ENCODE peak calls at places on chromosomes 11 and 22, in ten cellular contexts. One of them, this sample, is unnamed.

GRCh38 chr22:26656896-26657851 is at the start of gene MIAT:
- DNase-seq in spleen: peak
- DNase-seq in PC-3: no peak
- DNase-seq in PC-9: no peak
- DNase-seq in neural crest cell: peak
- DNase-seq in AG04450: no peak
- DNase-seq in adrenal gland: no peak
- DNase-seq in mucosa of descending colon: peak
- DNase-seq in lung: no peak
- DNase-seq in HFFc6: no peak
- DNase-seq in this sample: peak

GRCh38 chr22:19052941-19053551 is 69.2 kb downstream of the DGCR2 start:
- DNase-seq in adrenal gland: peak
- DNase-seq in PC-3: no peak
- DNase-seq in HFFc6: no peak
- DNase-seq in mucosa of descending colon: no peak
- DNase-seq in PC-9: no peak
- DNase-seq in AG04450: no peak
- DNase-seq in lung: no peak
- DNase-seq in spleen: peak
- DNase-seq in neural crest cell: no peak
- DNase-seq in this sample: peak

GRCh38 chr22:21726650-21727049 is 8.9 kb downstream of the YPEL1 start:
- DNase-seq in adrenal gland: no peak
- DNase-seq in spleen: no peak
- DNase-seq in lung: no peak
- DNase-seq in neural crest cell: peak
- DNase-seq in mucosa of descending colon: no peak
- DNase-seq in HFFc6: no peak
- DNase-seq in AG04450: no peak
- DNase-seq in PC-3: peak
- DNase-seq in PC-9: no peak
- DNase-seq in this sample: no peak

GRCh38 chr11:66101055-66101454 is 31.0 kb downstream of the PACS1 start:
- DNase-seq in spleen: no peak
- DNase-seq in adrenal gland: no peak
- DNase-seq in AG04450: no peak
- DNase-seq in mucosa of descending colon: no peak
- DNase-seq in lung: no peak
- DNase-seq in neural crest cell: no peak
- DNase-seq in PC-9: no peak
- DNase-seq in PC-3: no peak
- DNase-seq in HFFc6: no peak
- DNase-seq in this sample: no peak

GRCh38 chr22:25627271-25627848 is 62.9 kb downstream of the GRK3 start:
- DNase-seq in HFFc6: no peak
- DNase-seq in spleen: no peak
- DNase-seq in mucosa of descending colon: no peak
- DNase-seq in AG04450: no peak
- DNase-seq in neural crest cell: no peak
- DNase-seq in lung: no peak
- DNase-seq in adrenal gland: no peak
- DNase-seq in PC-9: no peak
- DNase-seq in PC-3: no peak
- DNase-seq in this sample: no peak

GRCh38 chr11:63549411-63549810 is 12.8 kb downstream of the PLAAT4 start:
- DNase-seq in adrenal gland: no peak
- DNase-seq in mucosa of descending colon: no peak
- DNase-seq in neural crest cell: no peak
- DNase-seq in PC-9: no peak
- DNase-seq in PC-3: no peak
- DNase-seq in HFFc6: no peak
- DNase-seq in AG04450: no peak
- DNase-seq in lung: no peak
- DNase-seq in spleen: no peak
- DNase-seq in this sample: no peak

GRCh38 chr22:30277547-30278344 is 11.1 kb upstream of the OSM start:
- DNase-seq in adrenal gland: peak
- DNase-seq in lung: no peak
- DNase-seq in PC-9: peak
- DNase-seq in spleen: no peak
- DNase-seq in mucosa of descending colon: peak
- DNase-seq in neural crest cell: no peak
- DNase-seq in PC-3: peak
- DNase-seq in HFFc6: peak
- DNase-seq in AG04450: no peak
- DNase-seq in this sample: no peak

GRCh38 chr11:20088368-20089260 is 71.7 kb downstream of the DBX1 start:
- DNase-seq in PC-9: no peak
- DNase-seq in spleen: no peak
- DNase-seq in AG04450: no peak
- DNase-seq in mucosa of descending colon: no peak
- DNase-seq in HFFc6: no peak
- DNase-seq in PC-3: no peak
- DNase-seq in lung: no peak
- DNase-seq in adrenal gland: no peak
- DNase-seq in neural crest cell: no peak
- DNase-seq in this sample: no peak

GRCh38 chr11:129950319-129951034 is 52.2 kb downstream of the PRDM10 start:
- DNase-seq in lung: peak
- DNase-seq in PC-9: no peak
- DNase-seq in neural crest cell: no peak
- DNase-seq in HFFc6: no peak
- DNase-seq in PC-3: no peak
- DNase-seq in mucosa of descending colon: peak
- DNase-seq in spleen: no peak
- DNase-seq in AG04450: peak
- DNase-seq in adrenal gland: peak
- DNase-seq in this sample: peak

GRCh38 chr11:63480039-63480438 is 10.9 kb downstream of the PLAAT5 start:
- DNase-seq in AG04450: no peak
- DNase-seq in spleen: no peak
- DNase-seq in HFFc6: no peak
- DNase-seq in mucosa of descending colon: no peak
- DNase-seq in PC-3: no peak
- DNase-seq in adrenal gland: no peak
- DNase-seq in neural crest cell: no peak
- DNase-seq in PC-9: no peak
- DNase-seq in lung: no peak
- DNase-seq in this sample: no peak

GRCh38 chr11:74347381-74347780 is 35.9 kb upstream of the P4HA3 start:
- DNase-seq in spleen: no peak
- DNase-seq in neural crest cell: no peak
- DNase-seq in lung: no peak
- DNase-seq in adrenal gland: no peak
- DNase-seq in PC-9: no peak
- DNase-seq in HFFc6: no peak
- DNase-seq in AG04450: no peak
- DNase-seq in mucosa of descending colon: no peak
- DNase-seq in PC-3: no peak
- DNase-seq in this sample: no peak

GRCh38 chr11:123584186-123584585 is 70.2 kb downstream of the SCN3B start:
- DNase-seq in lung: no peak
- DNase-seq in neural crest cell: no peak
- DNase-seq in HFFc6: no peak
- DNase-seq in PC-3: no peak
- DNase-seq in mucosa of descending colon: no peak
- DNase-seq in AG04450: no peak
- DNase-seq in PC-9: no peak
- DNase-seq in spleen: no peak
- DNase-seq in adrenal gland: no peak
- DNase-seq in this sample: no peak

GRCh38 chr11:135074397-135074998 is 662.5 kb upstream of the B3GAT1 start:
- DNase-seq in HFFc6: no peak
- DNase-seq in mucosa of descending colon: no peak
- DNase-seq in lung: no peak
- DNase-seq in neural crest cell: no peak
- DNase-seq in adrenal gland: no peak
- DNase-seq in PC-9: no peak
- DNase-seq in AG04450: no peak
- DNase-seq in PC-3: peak
- DNase-seq in spleen: no peak
- DNase-seq in this sample: no peak
- TF ChIP-seq CTCF in HFFc6: no peak
- TF ChIP-seq CTCF in mucosa of descending colon: no peak
- TF ChIP-seq CTCF in lung: no peak
- TF ChIP-seq CTCF in neural crest cell: peak
- TF ChIP-seq CTCF in adrenal gland: peak
- TF ChIP-seq CTCF in PC-9: no peak
- TF ChIP-seq CTCF in AG04450: peak
- TF ChIP-seq CTCF in PC-3: peak
- TF ChIP-seq CTCF in spleen: no peak
- TF ChIP-seq CTCF in this sample: no peak

GRCh38 chr11:96943970-96944369 is 554.2 kb downstream of the JRKL start:
- DNase-seq in neural crest cell: no peak
- DNase-seq in spleen: no peak
- DNase-seq in mucosa of descending colon: no peak
- DNase-seq in lung: no peak
- DNase-seq in PC-3: peak
- DNase-seq in AG04450: no peak
- DNase-seq in adrenal gland: no peak
- DNase-seq in PC-9: no peak
- DNase-seq in HFFc6: no peak
- DNase-seq in this sample: no peak
- TF ChIP-seq CTCF in neural crest cell: no peak
- TF ChIP-seq CTCF in spleen: no peak
- TF ChIP-seq CTCF in mucosa of descending colon: no peak
- TF ChIP-seq CTCF in lung: no peak
- TF ChIP-seq CTCF in PC-3: no peak
- TF ChIP-seq CTCF in AG04450: no peak
- TF ChIP-seq CTCF in adrenal gland: no peak
- TF ChIP-seq CTCF in PC-9: peak
- TF ChIP-seq CTCF in HFFc6: no peak
- TF ChIP-seq CTCF in this sample: no peak

GRCh38 chr22:41821449-41822030 is 11.4 kb upstream of the SREBF2 start:
- DNase-seq in AG04450: no peak
- DNase-seq in neural crest cell: no peak
- DNase-seq in PC-9: no peak
- DNase-seq in HFFc6: no peak
- DNase-seq in mucosa of descending colon: no peak
- DNase-seq in lung: no peak
- DNase-seq in adrenal gland: no peak
- DNase-seq in spleen: no peak
- DNase-seq in PC-3: no peak
- DNase-seq in this sample: no peak

GRCh38 chr22:41820447-41820846 is 12.5 kb upstream of the SREBF2 start:
- DNase-seq in PC-9: no peak
- DNase-seq in spleen: no peak
- DNase-seq in lung: no peak
- DNase-seq in HFFc6: no peak
- DNase-seq in mucosa of descending colon: no peak
- DNase-seq in adrenal gland: no peak
- DNase-seq in neural crest cell: no peak
- DNase-seq in PC-3: no peak
- DNase-seq in AG04450: no peak
- DNase-seq in this sample: no peak

GRCh38 chr22:41825376-41825775 is 7.5 kb upstream of the SREBF2 start:
- DNase-seq in lung: no peak
- DNase-seq in adrenal gland: peak
- DNase-seq in HFFc6: no peak
- DNase-seq in mucosa of descending colon: peak
- DNase-seq in PC-3: no peak
- DNase-seq in neural crest cell: no peak
- DNase-seq in AG04450: no peak
- DNase-seq in PC-9: no peak
- DNase-seq in spleen: no peak
- DNase-seq in this sample: no peak

GRCh38 chr22:41826001-41826400 is 6.9 kb upstream of the SREBF2 start:
- DNase-seq in neural crest cell: no peak
- DNase-seq in spleen: no peak
- DNase-seq in adrenal gland: no peak
- DNase-seq in mucosa of descending colon: no peak
- DNase-seq in lung: no peak
- DNase-seq in PC-9: no peak
- DNase-seq in PC-3: no peak
- DNase-seq in AG04450: no peak
- DNase-seq in HFFc6: no peak
- DNase-seq in this sample: no peak

DNA sequence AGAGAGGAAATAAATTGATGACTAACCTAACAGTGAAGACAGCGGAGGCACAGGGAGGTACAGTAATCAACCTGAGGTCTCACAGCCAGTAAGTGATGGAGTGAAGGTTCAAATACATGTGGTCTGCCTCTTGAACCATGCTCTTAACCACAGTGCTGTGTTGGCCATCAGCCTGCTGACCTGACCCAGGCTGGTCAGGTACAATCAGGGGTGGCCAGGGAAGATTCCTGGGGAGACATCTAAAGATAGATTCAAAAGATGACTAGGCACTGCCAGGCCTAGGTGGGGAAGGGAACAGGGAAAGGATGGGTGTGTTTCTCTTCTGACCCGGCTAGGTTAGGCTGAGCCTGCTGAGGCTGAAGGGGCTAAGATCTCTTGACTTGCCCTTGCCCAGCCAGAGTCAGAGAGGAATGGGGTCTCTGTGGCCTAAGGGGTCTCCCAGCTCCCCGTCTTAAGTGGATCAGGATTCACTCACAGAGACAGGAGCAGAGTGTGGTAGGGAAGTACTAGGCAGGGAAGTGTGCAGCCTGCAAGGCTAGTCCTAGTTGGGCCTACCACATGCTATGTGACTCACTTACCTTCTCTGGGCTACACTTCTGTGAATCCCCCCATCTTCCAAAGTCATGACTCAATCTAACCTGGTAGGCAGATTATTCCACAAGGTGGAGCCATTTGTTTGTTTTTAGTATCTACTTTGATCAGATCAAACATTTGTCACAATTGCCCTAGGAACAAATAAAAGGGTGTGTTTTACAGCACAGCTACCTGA is 10.4 kb upstream of the SREBF2 start:
- DNase-seq in neural crest cell: no peak
- DNase-seq in PC-3: peak
- DNase-seq in mucosa of descending colon: peak
- DNase-seq in PC-9: peak
- DNase-seq in spleen: no peak
- DNase-seq in AG04450: no peak
- DNase-seq in HFFc6: peak
- DNase-seq in lung: no peak
- DNase-seq in adrenal gland: no peak
- DNase-seq in this sample: no peak
- TF ChIP-seq CTCF in neural crest cell: peak
- TF ChIP-seq CTCF in PC-3: peak
- TF ChIP-seq CTCF in mucosa of descending colon: peak
- TF ChIP-seq CTCF in PC-9: peak
- TF ChIP-seq CTCF in spleen: peak
- TF ChIP-seq CTCF in AG04450: peak
- TF ChIP-seq CTCF in HFFc6: peak
- TF ChIP-seq CTCF in lung: peak
- TF ChIP-seq CTCF in adrenal gland: peak
- TF ChIP-seq CTCF in this sample: peak

DNA sequence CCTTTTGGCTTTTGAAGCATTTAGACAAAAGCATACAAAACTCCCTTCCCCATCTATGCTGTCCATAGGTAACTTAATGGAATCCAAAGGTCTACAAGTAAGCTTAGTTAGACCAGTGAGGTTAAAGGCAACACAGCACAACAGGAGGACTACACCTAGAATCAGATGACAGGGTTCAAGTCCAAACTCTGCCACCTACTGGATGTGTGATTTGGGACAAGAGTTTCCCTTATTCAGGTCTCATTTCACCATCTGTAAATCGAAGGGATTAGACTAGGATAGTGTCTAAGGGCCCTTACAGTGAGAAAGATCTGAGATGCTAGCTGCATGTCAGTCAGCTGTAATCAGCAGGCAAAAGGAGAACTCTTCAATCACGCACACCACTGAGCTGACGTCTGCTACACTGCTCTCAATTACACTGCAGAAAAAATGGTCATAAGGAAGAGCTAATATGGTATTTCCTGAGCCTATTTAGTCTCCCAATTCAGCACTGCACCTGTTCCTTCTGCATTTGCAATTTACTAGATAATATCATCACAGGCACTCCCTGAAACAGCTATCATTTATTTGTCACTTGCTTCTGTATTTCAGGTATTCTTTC is 82.2 kb downstream of the SERGEF start:
- DNase-seq in spleen: no peak
- DNase-seq in adrenal gland: no peak
- DNase-seq in HFFc6: no peak
- DNase-seq in mucosa of descending colon: no peak
- DNase-seq in AG04450: no peak
- DNase-seq in lung: no peak
- DNase-seq in PC-3: no peak
- DNase-seq in PC-9: no peak
- DNase-seq in neural crest cell: no peak
- DNase-seq in this sample: no peak
- TF ChIP-seq CTCF in spleen: no peak
- TF ChIP-seq CTCF in adrenal gland: no peak
- TF ChIP-seq CTCF in HFFc6: peak
- TF ChIP-seq CTCF in mucosa of descending colon: no peak
- TF ChIP-seq CTCF in AG04450: no peak
- TF ChIP-seq CTCF in lung: no peak
- TF ChIP-seq CTCF in PC-3: no peak
- TF ChIP-seq CTCF in PC-9: no peak
- TF ChIP-seq CTCF in neural crest cell: no peak
- TF ChIP-seq CTCF in this sample: no peak

This sample was measured in right lobe of liver.